ENCODE peak calls at places on chromosomes 7 and 10, in seven cellular contexts. B, S, F, Y, J, C and D are unnamed samples. For H3K27me3, the result is how much of the 10 kb centered on the place peaks cover.

GRCh38 chr7:74627699-74628411 is 29.7 kb upstream of the GTF2I start:
- DNase-seq in B (peak), S (no peak), F (peak), Y (no peak), J (no peak), C (no peak), D (no peak)

GRCh38 chr7:77281780-77282478 is 82.3 kb upstream of the FGL2 start:
- DNase-seq in B (no peak), S (no peak), F (no peak), Y (no peak), J (no peak), C (peak), D (no peak)

GRCh38 chr10:51117053-51117660 is 42.9 kb downstream of the PRKG1 start:
- DNase-seq in B (no peak), S (peak), F (no peak), Y (no peak), J (no peak), C (no peak), D (no peak)

GRCh38 chr7:100506356-100506930 is 22.7 kb downstream of the NYAP1 start:
- DNase-seq in B (no peak), S (no peak), F (no peak), Y (no peak), J (no peak), C (no peak), D (no peak)

GRCh38 chr7:93757421-93757820 is 133.1 kb downstream of the TFPI2 start:
- DNase-seq in B (no peak), S (no peak), F (no peak), Y (no peak), J (no peak), C (no peak), D (no peak)

GRCh38 chr7:19747740-19748339 is 25.6 kb downstream of the TMEM196 start:
- DNase-seq in B (no peak), S (peak), F (no peak), Y (peak), J (no peak), C (no peak), D (no peak)

GRCh38 chr7:104160375-104160774 is 47.4 kb downstream of the ORC5 start:
- DNase-seq in B (no peak), S (no peak), F (no peak), Y (no peak), J (no peak), C (no peak), D (no peak)

GRCh38 chr7:140485463-140486265 is 6.4 kb upstream of the MKRN1 start:
- DNase-seq in B (no peak), S (peak), F (no peak), Y (no peak), J (no peak), C (no peak), D (no peak)

GRCh38 chr7:32298403-32299132 is 191.6 kb downstream of the LSM5 start:
- DNase-seq in B (no peak), S (no peak), F (no peak), Y (no peak), J (no peak), C (peak), D (no peak)

GRCh38 chr7:118214833-118215182 is 9.7 kb upstream of the ANKRD7 start:
- DNase-seq in B (no peak), S (peak), F (no peak), Y (no peak), J (no peak), C (no peak), D (no peak)

GRCh38 chr7:102072636-102073209 is 213.9 kb upstream of the SH2B2 start:
- DNase-seq in B (no peak), S (no peak), F (no peak), Y (no peak), J (no peak), C (no peak), D (no peak)

GRCh38 chr7:23925088-23925487 is 215.1 kb downstream of the STK31 start:
- DNase-seq in B (no peak), S (no peak), F (no peak), Y (no peak), J (no peak), C (no peak), D (no peak)

GRCh38 chr7:34108150-34108549 is 202.8 kb downstream of the BMPER start:
- DNase-seq in B (no peak), S (no peak), F (no peak), Y (no peak), J (no peak), C (no peak), D (no peak)

GRCh38 chr10:7373039-7373438 is 37.8 kb downstream of the SFMBT2 start:
- DNase-seq in B (no peak), S (no peak), F (no peak), Y (no peak), J (no peak), C (no peak), D (no peak)

GRCh38 chr7:50662059-50662689 is 97.0 kb upstream of the DDC start:
- DNase-seq in B (no peak), S (no peak), F (peak), Y (no peak), J (no peak), C (no peak), D (peak)

GRCh38 chr10:102397222-102398171 is 2.0 kb downstream of the NFKB2 start:
- DNase-seq in B (no peak), S (no peak), F (no peak), Y (no peak), J (no peak), C (no peak), D (no peak)

GRCh38 chr10:102395677-102396197 is at the start of gene NFKB2:
- DNase-seq in B (no peak), S (no peak), F (peak), Y (no peak), J (no peak), C (no peak), D (no peak)

GRCh38 chr10:102394801-102395676 is 466 bp upstream of the NFKB2 start:
- DNase-seq in B (peak), S (peak), F (peak), Y (peak), J (peak), C (peak), D (peak)

GRCh38 chr10:102396751-102397151 is 1.2 kb downstream of the NFKB2 start:
- DNase-seq in B (no peak), S (no peak), F (no peak), Y (no peak), J (no peak), C (no peak), D (no peak)

GRCh38 chr10:102396251-102396650 is 746 bp downstream of the NFKB2 start:
- DNase-seq in B (no peak), S (no peak), F (no peak), Y (no peak), J (no peak), C (no peak), D (no peak)
- H3K27ac ChIP-seq in B (peak), S (peak), F (peak), Y (peak), J (peak), C (peak), D (peak)

GRCh38 chr10:77374189-77374656 is 263.4 kb downstream of the KCNMA1 start:
- DNase-seq in B (peak), S (no peak), F (no peak), Y (no peak), J (no peak), C (no peak), D (no peak)
- H3K27me3 ChIP-seq in B (under half), S (under half), F (under half), Y (under half), J (under half), C (under half), D (under half)

GRCh38 chr10:20871970-20872369 is 25.1 kb downstream of the NEBL start:
- DNase-seq in B (no peak), S (no peak), F (no peak), Y (no peak), J (no peak), C (no peak), D (no peak)
- TF ChIP-seq CTCF in B (no peak), S (no peak), F (no peak), Y (no peak), J (no peak), C (no peak), D (no peak)

GRCh38 chr7:54879776-54880175 is 120.8 kb upstream of the SEC61G start:
- DNase-seq in B (no peak), S (no peak), F (no peak), Y (no peak), J (no peak), C (no peak), D (no peak)
- H3K27ac ChIP-seq in B (no peak), S (no peak), F (peak), Y (no peak), J (no peak), C (no peak), D (no peak)

GRCh38 chr7:38199782-38200181 is 21.7 kb downstream of the STARD3NL start:
- DNase-seq in B (no peak), S (no peak), F (no peak), Y (no peak), J (no peak), C (no peak), D (no peak)
- H3K27me3 ChIP-seq in B (under half), S (under half), F (under half), Y (under half), J (under half), C (under half), D (under half)

GRCh38 chr10:112185959-112186358 is 2.4 kb upstream of the GPAM start:
- DNase-seq in B (no peak), S (no peak), F (no peak), Y (no peak), J (no peak), C (no peak), D (no peak)

GRCh38 chr10:112184379-112184778 is 814 bp upstream of the GPAM start:
- DNase-seq in B (no peak), S (no peak), F (no peak), Y (no peak), J (no peak), C (no peak), D (no peak)

GRCh38 chr10:112182808-112183328 is 697 bp downstream of the GPAM start:
- DNase-seq in B (no peak), S (no peak), F (no peak), Y (no peak), J (no peak), C (no peak), D (no peak)

GRCh38 chr10:112184052-112184371 is 447 bp upstream of the GPAM start:
- DNase-seq in B (no peak), S (no peak), F (no peak), Y (no peak), J (no peak), C (no peak), D (no peak)

GRCh38 chr10:112183329-112184051 is at the start of gene GPAM:
- DNase-seq in B (peak), S (peak), F (peak), Y (peak), J (peak), C (peak), D (peak)
- TF ChIP-seq CTCF in B (no peak), S (no peak), F (no peak), Y (no peak), J (peak), C (no peak), D (no peak)